ENCODE peak calls at places on chromosomes 6 and 20, in ten cellular contexts. S is Right ventricle myocardium superior, O is activated T-cell treated with anti-CD3 and anti-CD28 coated beads for 4 hours, W is Karpas-422, G is NCI-H774, Y is ureter, A is stomach, J is heart right ventricle, N is C1 segment of cervical spinal cord, B is memory B cell. R is an unnamed sample.
A peak's percentile ranks its signal among the peaks of the same experiment; 100 is the strongest.

GRCh38 chr20:17594443-17594842 is 24.6 kb downstream of the DSTN start:
- DNase-seq in S (no peak), O (no peak), W (peak; percentile 6), G (no peak), Y (peak; percentile 74), A (peak; percentile 87), J (peak; percentile 27), N (no peak), B (no peak), R (no peak)

GRCh38 chr6:149508485-149508884 is 23.7 kb upstream of the ZC3H12D start:
- DNase-seq in S (no peak), O (no peak), W (no peak), G (no peak), Y (no peak), A (no peak), J (no peak), N (no peak), B (no peak), R (no peak)

GRCh38 chr6:34964564-34964963 is 75.5 kb downstream of the ANKS1A start:
- DNase-seq in S (no peak), O (no peak), W (no peak), G (no peak), Y (no peak), A (no peak), J (peak; percentile 61), N (no peak), B (no peak), R (no peak)

GRCh38 chr6:67248077-67248476 is 1387.0 kb upstream of the ADGRB3 start:
- DNase-seq in S (peak; percentile 13), O (no peak), W (no peak), G (no peak), Y (no peak), A (no peak), J (no peak), N (no peak), B (no peak), R (no peak)

GRCh38 chr6:27672113-27672799 is 199.4 kb upstream of the ZNF184 start:
- DNase-seq in S (no peak), O (no peak), W (no peak), G (peak; percentile 73), Y (no peak), A (no peak), J (no peak), N (no peak), B (no peak), R (no peak)

GRCh38 chr20:50292324-50293243 is 102.0 kb downstream of the CEBPB start:
- DNase-seq in S (peak; percentile 96), O (no peak), W (no peak), G (no peak), Y (peak; percentile 95), A (peak; percentile 91), J (peak; percentile 92), N (peak; percentile 83), B (no peak), R (peak; percentile 74)

GRCh38 chr6:138487122-138487604 is 12.1 kb downstream of the NHSL1 start:
- DNase-seq in S (no peak), O (no peak), W (no peak), G (no peak), Y (no peak), A (no peak), J (no peak), N (no peak), B (no peak), R (no peak)

GRCh38 chr6:157392927-157393666 is 12.1 kb downstream of the ZDHHC14 start:
- DNase-seq in S (no peak), O (no peak), W (no peak), G (no peak), Y (no peak), A (peak; percentile 64), J (no peak), N (no peak), B (no peak), R (no peak)

GRCh38 chr20:56371977-56372376 is 13.2 kb downstream of the FAM210B start:
- DNase-seq in S (no peak), O (no peak), W (no peak), G (no peak), Y (no peak), A (no peak), J (no peak), N (no peak), B (no peak), R (no peak)

GRCh38 chr20:63376283-63377250 is 15.4 kb upstream of the CHRNA4 start:
- DNase-seq in S (no peak), O (no peak), W (no peak), G (no peak), Y (no peak), A (no peak), J (no peak), N (no peak), B (no peak), R (no peak)

GRCh38 chr6:138428943-138429616 is 25.1 kb downstream of the HEBP2 start:
- DNase-seq in S (no peak), O (no peak), W (peak; percentile 77), G (peak; percentile 39), Y (no peak), A (no peak), J (no peak), N (no peak), B (peak; percentile 30), R (no peak)

GRCh38 chr20:25277941-25278521 is 30.1 kb downstream of the PYGB start:
- DNase-seq in S (peak; percentile 25), O (no peak), W (no peak), G (no peak), Y (peak; percentile 43), A (peak; percentile 23), J (no peak), N (no peak), B (no peak), R (no peak)

GRCh38 chr6:13673825-13674444 is 37.7 kb downstream of the RANBP9 start:
- DNase-seq in S (no peak), O (no peak), W (no peak), G (no peak), Y (no peak), A (no peak), J (no peak), N (no peak), B (no peak), R (no peak)

GRCh38 chr6:1608222-1608975 is 1.3 kb upstream of the FOXC1 start:
- DNase-seq in S (no peak), O (no peak), W (no peak), G (no peak), Y (no peak), A (no peak), J (no peak), N (no peak), B (no peak), R (no peak)

GRCh38 chr20:2751347-2751867 is 49.0 kb downstream of the CPXM1 start:
- DNase-seq in S (no peak), O (no peak), W (no peak), G (no peak), Y (no peak), A (no peak), J (no peak), N (no peak), B (no peak), R (no peak)

R was measured in substantia nigra.